ENCODE peak calls at places on chromosomes 1 and 21, in five cellular contexts. B is GM23248; N is CD8-positive, alpha-beta T cell; D is right atrium auricular region; M is fibroblast of lung. H is an unnamed sample. For H3K27me3 and H3K36me3, the result is how much of the 10 kb centered on the place peaks cover.

GRCh38 chr1:166305371-166305770 is 138.6 kb upstream of the FAM78B start:
- DNase-seq in B (no peak), N (no peak), D (no peak), M (no peak), H (no peak)

GRCh38 chr1:66371233-66372005 is 162.5 kb upstream of the SGIP1 start:
- DNase-seq in B (peak), N (no peak), D (no peak), M (peak), H (peak)

GRCh38 chr1:73639494-73639893 is 558.5 kb downstream of the LRRIQ3 start:
- DNase-seq in B (no peak), N (no peak), D (no peak), M (no peak), H (no peak)

GRCh38 chr1:42931911-42932422 is 26.7 kb downstream of the SLC2A1 start:
- DNase-seq in B (no peak), N (peak), D (no peak), M (no peak), H (peak)

GRCh38 chr1:167093863-167094516 is at the start of gene STYXL2:
- DNase-seq in B (no peak), N (no peak), D (no peak), M (no peak), H (no peak)

GRCh38 chr1:38527373-38527966 is 332.1 kb downstream of the RRAGC start:
- DNase-seq in B (peak), N (peak), D (no peak), M (no peak), H (peak)

GRCh38 chr1:116092752-116093489 is 18.3 kb upstream of the MAB21L3 start:
- DNase-seq in B (no peak), N (no peak), D (no peak), M (no peak), H (no peak)

GRCh38 chr1:71196685-71197084 is 115.8 kb upstream of the ZRANB2 start:
- DNase-seq in B (peak), N (no peak), D (no peak), M (peak), H (peak)

GRCh38 chr1:40004857-40005256 is 35.7 kb upstream of the CAP1 start:
- DNase-seq in B (no peak), N (no peak), D (no peak), M (no peak), H (peak)

DNA sequence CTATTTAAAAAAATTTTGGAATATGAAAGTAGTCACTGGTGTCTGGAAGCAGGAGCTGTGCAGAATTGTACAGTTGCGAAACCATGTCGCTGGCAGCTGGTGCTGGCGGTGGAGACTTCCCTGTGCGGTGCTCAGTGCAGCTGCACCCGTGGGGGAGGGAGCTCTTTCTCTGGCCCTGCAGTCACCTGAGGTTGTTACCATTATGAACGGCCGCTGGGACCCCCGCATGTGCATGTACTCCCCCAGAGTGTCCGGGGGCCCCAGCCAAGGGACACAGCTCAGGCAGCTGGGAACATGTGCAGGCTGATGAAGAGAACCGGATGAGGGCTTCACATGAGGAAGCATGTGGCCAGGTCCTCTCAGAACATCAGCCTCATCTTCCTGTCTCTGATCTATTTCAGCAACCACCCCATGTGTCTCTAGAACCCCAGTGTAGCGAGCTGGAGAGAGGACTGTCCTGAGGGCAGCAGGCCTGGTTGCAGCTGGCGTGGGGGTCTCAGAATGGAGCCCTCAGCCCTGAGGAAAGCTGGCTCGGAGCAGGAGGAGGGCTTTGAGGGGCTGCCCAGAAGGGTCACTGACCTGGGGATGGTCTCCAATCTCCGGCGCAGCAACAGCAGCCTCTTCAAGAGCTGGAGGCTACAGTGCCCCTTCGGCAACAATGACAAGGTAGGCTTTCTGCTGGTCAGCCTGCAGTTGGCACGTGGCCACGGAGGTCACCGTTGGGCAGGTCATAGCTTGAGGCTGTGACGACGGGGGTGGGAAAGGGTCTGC is at the start of gene TRPM2:
- DNase-seq in B (peak), N (peak), D (no peak), M (peak), H (no peak)
- H3K27me3 ChIP-seq in B (under half), N (under half), D (under half), M (under half), H (under half)

GRCh38 chr1:34927316-34927715 is 2.1 kb downstream of the DLGAP3 start:
- DNase-seq in B (no peak), N (no peak), D (no peak), M (no peak), H (no peak)

GRCh38 chr1:34926894-34927293 is 2.6 kb downstream of the DLGAP3 start:
- DNase-seq in B (no peak), N (no peak), D (no peak), M (no peak), H (peak)

GRCh38 chr1:34926156-34926555 is 3.3 kb downstream of the DLGAP3 start:
- DNase-seq in B (no peak), N (no peak), D (no peak), M (no peak), H (no peak)

GRCh38 chr1:34924759-34925555 is 4.5 kb downstream of the DLGAP3 start:
- DNase-seq in B (peak), N (peak), D (no peak), M (peak), H (peak)

DNA sequence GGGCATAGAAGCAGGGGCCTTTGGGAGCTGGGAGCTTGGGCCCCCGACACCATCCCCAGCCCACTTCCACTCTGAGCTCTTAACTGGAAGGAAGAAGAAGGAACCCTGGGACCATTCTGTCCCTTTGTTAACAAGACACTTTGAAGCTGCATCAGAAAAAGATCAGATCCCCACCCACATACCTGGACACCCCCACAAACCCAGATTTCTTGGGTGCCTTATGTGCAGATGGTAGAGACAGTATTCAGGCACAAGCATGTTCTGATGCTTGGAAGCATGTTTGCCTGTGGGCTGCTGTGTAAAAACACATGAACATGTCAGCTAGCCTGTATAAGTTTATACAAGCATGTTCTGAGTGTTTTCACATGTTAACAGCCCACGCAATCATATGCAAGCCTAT is 3.7 kb downstream of the DLGAP3 start:
- DNase-seq in B (no peak), N (no peak), D (no peak), M (no peak), H (no peak)
- H3K4me3 ChIP-seq in B (no peak), N (no peak), D (no peak), M (no peak), H (no peak)

DNA sequence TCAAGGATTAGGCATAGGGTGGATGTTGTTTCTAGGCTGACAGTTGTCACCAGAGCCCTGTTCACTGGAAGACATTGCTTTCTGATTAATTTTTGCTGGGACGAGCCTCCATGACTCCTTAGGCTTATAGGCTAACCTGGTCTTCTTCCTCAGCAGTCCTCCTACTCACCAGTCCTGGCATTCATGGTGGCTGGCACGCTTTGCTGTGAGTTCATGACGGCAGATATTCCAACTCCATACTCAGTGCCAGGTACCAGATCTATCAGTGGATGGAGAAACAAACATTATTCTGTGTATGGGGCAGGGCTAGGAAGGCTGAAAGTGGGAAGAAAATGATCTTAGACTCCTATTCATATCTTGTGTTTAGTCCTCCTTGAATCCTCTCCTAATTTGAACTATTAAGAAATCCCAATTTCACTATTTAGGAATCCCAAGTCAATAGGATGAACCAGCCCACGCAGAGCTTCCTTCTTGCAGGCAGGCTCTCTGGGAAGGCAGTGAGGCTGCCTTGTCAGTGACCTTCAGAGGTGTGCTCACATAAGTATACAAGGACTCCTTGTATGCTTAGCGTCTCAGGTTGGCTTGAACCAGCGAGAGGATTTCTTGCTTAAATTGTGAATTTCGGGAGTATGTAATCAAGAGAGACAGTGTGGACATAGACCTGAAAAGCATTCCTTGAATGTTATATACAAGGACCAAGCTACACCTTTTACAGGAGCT is 174.6 kb upstream of the KIAA0040 start:
- DNase-seq in B (no peak), N (no peak), D (no peak), M (no peak), H (no peak)
- H3K36me3 ChIP-seq in B (under half), N (under half), D (under half), M (under half), H (under half)

GRCh38 chr1:18239671-18240070 is 132.1 kb downstream of the IGSF21 start:
- DNase-seq in B (peak), N (no peak), D (no peak), M (no peak), H (peak)

GRCh38 chr1:18240906-18241305 is 133.3 kb downstream of the IGSF21 start:
- DNase-seq in B (no peak), N (no peak), D (no peak), M (no peak), H (no peak)

GRCh38 chr1:18241932-18242331 is 134.3 kb downstream of the IGSF21 start:
- DNase-seq in B (no peak), N (no peak), D (no peak), M (no peak), H (no peak)

GRCh38 chr1:18234790-18235242 is 127.2 kb downstream of the IGSF21 start:
- DNase-seq in B (peak), N (no peak), D (no peak), M (peak), H (peak)

GRCh38 chr1:18238190-18238589 is 130.6 kb downstream of the IGSF21 start:
- DNase-seq in B (no peak), N (no peak), D (no peak), M (no peak), H (no peak)
- H3K27me3 ChIP-seq in B (under half), N (under half), D (under half), M (under half), H (under half)

DNA sequence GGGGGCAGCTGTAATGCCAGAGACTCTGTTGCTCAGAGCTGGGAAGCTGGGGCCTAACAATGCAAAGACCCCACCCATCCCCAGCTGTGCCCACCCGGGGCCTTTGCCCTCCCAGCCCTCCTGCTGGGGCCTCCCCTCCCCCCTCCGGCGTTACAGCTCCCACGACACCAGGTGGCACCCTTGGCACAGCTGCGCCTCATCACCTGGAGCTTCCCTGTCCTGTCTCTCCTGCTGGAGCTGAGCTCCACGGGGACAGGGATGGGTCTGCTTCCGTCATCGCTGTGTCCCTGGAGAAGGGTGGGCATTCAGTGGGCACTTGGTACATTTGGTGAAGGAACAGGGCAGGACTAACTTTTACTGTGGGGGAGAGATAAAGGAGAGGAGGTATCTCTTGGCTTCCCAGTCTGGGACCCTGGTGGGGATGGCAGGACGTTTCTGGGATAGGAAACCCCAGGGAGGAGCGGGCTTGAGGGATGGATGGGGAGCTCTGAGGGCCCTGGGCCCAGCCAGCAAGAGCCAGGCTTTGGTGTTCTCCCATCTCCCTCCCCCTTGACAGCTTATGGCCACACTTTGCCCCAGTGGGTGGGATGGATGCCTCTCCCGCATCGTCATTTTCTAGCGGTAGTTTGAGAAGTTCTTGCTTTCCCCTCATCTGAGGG is 453.2 kb downstream of the PTPRU start:
- DNase-seq in B (no peak), N (no peak), D (no peak), M (no peak), H (no peak)
- H3K4me3 ChIP-seq in B (no peak), N (no peak), D (no peak), M (no peak), H (no peak)

GRCh38 chr1:100080331-100080730 is 52.4 kb downstream of the SASS6 start:
- DNase-seq in B (no peak), N (no peak), D (no peak), M (no peak), H (no peak)
- H3K36me3 ChIP-seq in B (under half), N (under half), D (under half), M (under half), H (under half)

GRCh38 chr1:157955269-157955668 is 38.2 kb upstream of the KIRREL1 start:
- DNase-seq in B (no peak), N (no peak), D (no peak), M (no peak), H (no peak)
- H3K27me3 ChIP-seq in B (under half), N (under half), D (under half), M (under half), H (under half)